ENCODE peak calls at places on chromosomes 4 and X, in four cellular contexts. A is Peyer's patch; Z is tibial artery; O is CD8-positive, alpha-beta memory T cell. F is an unnamed sample. For H3K9me3, the result is how much of the 10 kb centered on the place peaks cover.

GRCh38 chr4:75841641-75842520 is 60.4 kb downstream of the PPEF2 start:
- DNase-seq in A (no peak), Z (no peak), O (no peak), F (no peak)

GRCh38 chrX:40094041-40094899 is 3.5 kb downstream of the BCOR start:
- DNase-seq in O (no peak), A (peak), Z (no peak), F (no peak)

GRCh38 chr4:73817341-73817740 is 19.1 kb upstream of the CXCL6 start:
- DNase-seq in A (no peak), O (no peak), Z (no peak), F (no peak)

GRCh38 chr4:100311181-100311580 is 120.9 kb upstream of the DDIT4L start:
- DNase-seq in A (no peak), O (no peak), Z (no peak), F (no peak)

GRCh38 chrX:633655-634305 is 3.2 kb downstream of the SHOX start:
- DNase-seq in Z (no peak), A (no peak), O (no peak), F (no peak)

GRCh38 chr4:82621212-82621611 is 59.4 kb upstream of the TMEM150C start:
- DNase-seq in Z (no peak), A (no peak), O (no peak), F (no peak)

GRCh38 chr4:143559757-143560147 is 46.2 kb downstream of the SMARCA5 start:
- DNase-seq in Z (no peak), A (no peak), O (no peak), F (no peak)

GRCh38 chr4:10635096-10635495 is 49.5 kb downstream of the CLNK start:
- DNase-seq in O (no peak), Z (no peak), A (no peak), F (no peak)

GRCh38 chr4:93791570-93792195 is 36.9 kb upstream of the ATOH1 start:
- DNase-seq in Z (peak), O (no peak), A (peak), F (peak)

GRCh38 chr4:20444599-20445337 is 193.1 kb downstream of the SLIT2 start:
- DNase-seq in A (no peak), O (no peak), Z (no peak), F (no peak)

GRCh38 chrX:3550160-3550765 is 163.2 kb downstream of the PRKX start:
- DNase-seq in O (no peak), A (peak), Z (no peak), F (no peak)

GRCh38 chr4:100469555-100469954 is 48.3 kb downstream of the EMCN start:
- DNase-seq in O (no peak), A (no peak), Z (no peak), F (no peak)

GRCh38 chrX:107102980-107103379 is 15.6 kb downstream of the RBM41 start:
- DNase-seq in Z (no peak), A (no peak), O (no peak), F (no peak)

GRCh38 chr4:121989715-121990114 is 37.9 kb upstream of the TRPC3 start:
- DNase-seq in O (no peak), A (no peak), Z (no peak), F (no peak)

GRCh38 chr4:184937745-184938144 is 80.5 kb upstream of the HELT start:
- DNase-seq in O (no peak), Z (no peak), A (no peak), F (no peak)

GRCh38 chrX:130296743-130297142 is 28.0 kb upstream of the ZNF280C start:
- DNase-seq in O (no peak), Z (no peak), A (no peak), F (no peak)

GRCh38 chr4:139458543-139458942 is 4.6 kb downstream of the RAB33B start:
- DNase-seq in Z (no peak), A (no peak), O (no peak), F (no peak)

GRCh38 chrX:357693-358471 is 28.8 kb downstream of the PPP2R3B start:
- DNase-seq in O (peak), A (no peak), Z (no peak), F (no peak)

GRCh38 chr4:36198068-36198808 is 46.1 kb downstream of the ARAP2 start:
- DNase-seq in A (no peak), O (no peak), Z (no peak), F (no peak)

GRCh38 chrX:11745881-11746280 is 12.2 kb upstream of the MSL3 start:
- DNase-seq in O (no peak), Z (no peak), A (no peak), F (no peak)

GRCh38 chr4:163540977-163541376 is 46.5 kb downstream of the TMA16 start:
- DNase-seq in O (no peak), Z (peak), A (no peak), F (peak)

GRCh38 chrX:68432648-68433047 is 647 bp downstream of the OPHN1 start:
- DNase-seq in A (no peak), O (no peak), Z (no peak), F (no peak)

GRCh38 chrX:149940015-149940716 is 1.9 kb upstream of the EOLA2 start:
- DNase-seq in A (peak), Z (peak), O (peak), F (peak)

GRCh38 chrX:47179221-47179927 is 14.3 kb upstream of the UBA1 start:
- DNase-seq in O (no peak), A (no peak), Z (peak), F (no peak)

GRCh38 chr4:10013722-10014121 is 7.6 kb downstream of the SLC2A9 start:
- DNase-seq in Z (no peak), A (peak), O (no peak), F (no peak)

GRCh38 chr4:62191446-62191845 is 991.3 kb downstream of the ADGRL3 start:
- DNase-seq in O (no peak), Z (no peak), A (no peak), F (no peak)

GRCh38 chr4:56757270-56757746 is 64.2 kb downstream of the SPINK2 start:
- DNase-seq in Z (peak), O (peak), A (peak), F (no peak)

GRCh38 chr4:160523236-160523635 is 1420.4 kb downstream of the RAPGEF2 start:
- DNase-seq in A (no peak), Z (no peak), O (no peak), F (no peak)

GRCh38 chr4:3257691-3258482 is 8.9 kb downstream of the MSANTD1 start:
- DNase-seq in O (no peak), Z (peak), A (peak), F (no peak)
- H3K27ac ChIP-seq in O (no peak), Z (no peak), A (peak), F (no peak)

GRCh38 chrX:55702611-55703010 is 14.9 kb upstream of the RRAGB start:
- DNase-seq in Z (no peak), O (no peak), A (no peak), F (no peak)
- H3K9me3 ChIP-seq in Z (under half), O (under half), A (under half), F (under half)

DNA sequence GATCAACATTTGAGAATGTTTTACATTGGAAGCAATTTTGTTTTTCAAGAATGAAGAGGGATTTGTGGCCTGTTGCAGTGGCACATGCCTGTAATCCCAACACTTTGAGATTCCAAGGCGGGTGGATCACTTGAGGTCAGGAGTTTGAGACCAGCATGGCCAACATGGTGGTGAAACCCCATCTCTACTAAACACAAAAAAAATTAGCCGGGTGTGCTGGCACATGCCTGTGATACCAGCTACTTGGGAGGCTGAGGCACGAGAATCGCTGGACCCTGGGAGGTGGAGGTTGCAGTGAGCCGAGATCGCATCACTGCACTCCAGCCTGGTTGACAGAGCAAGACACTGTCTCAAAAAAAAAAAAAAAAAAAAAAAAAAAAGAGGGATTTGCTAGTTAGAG is 127.8 kb downstream of the RPA4 start:
- DNase-seq in O (no peak), A (no peak), Z (no peak), F (no peak)
- H3K4me3 ChIP-seq in O (no peak), A (no peak), Z (no peak), F (no peak)

DNA sequence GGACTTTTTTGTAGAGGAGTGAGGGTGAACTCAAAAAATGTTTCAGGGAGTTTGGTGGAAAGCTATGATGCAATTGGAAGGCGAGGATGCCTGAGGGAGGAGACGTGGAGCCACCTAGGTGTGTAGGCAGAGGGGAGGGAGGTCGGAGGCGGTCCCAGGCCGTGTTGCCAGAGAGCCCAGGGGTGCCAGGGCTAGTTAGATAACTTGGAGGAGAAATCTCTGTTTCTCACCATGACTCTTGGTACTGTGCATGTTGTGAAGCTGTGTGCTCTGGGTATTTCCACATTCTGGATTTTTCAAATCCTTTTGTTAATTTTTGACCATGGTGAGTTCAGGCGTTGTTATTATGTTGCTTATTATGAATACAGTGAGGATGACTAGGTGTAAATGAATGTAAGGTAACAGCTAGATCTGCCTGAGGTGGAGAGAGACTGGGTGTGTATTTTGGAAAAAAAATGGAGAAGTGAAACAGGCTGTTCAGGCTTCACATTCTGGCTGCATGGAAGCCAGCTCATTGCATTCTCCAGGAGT is 4.5 kb downstream of the RAB9A start:
- DNase-seq in O (no peak), Z (no peak), A (no peak), F (no peak)
- H3K27ac ChIP-seq in O (no peak), Z (no peak), A (peak), F (no peak)

DNA sequence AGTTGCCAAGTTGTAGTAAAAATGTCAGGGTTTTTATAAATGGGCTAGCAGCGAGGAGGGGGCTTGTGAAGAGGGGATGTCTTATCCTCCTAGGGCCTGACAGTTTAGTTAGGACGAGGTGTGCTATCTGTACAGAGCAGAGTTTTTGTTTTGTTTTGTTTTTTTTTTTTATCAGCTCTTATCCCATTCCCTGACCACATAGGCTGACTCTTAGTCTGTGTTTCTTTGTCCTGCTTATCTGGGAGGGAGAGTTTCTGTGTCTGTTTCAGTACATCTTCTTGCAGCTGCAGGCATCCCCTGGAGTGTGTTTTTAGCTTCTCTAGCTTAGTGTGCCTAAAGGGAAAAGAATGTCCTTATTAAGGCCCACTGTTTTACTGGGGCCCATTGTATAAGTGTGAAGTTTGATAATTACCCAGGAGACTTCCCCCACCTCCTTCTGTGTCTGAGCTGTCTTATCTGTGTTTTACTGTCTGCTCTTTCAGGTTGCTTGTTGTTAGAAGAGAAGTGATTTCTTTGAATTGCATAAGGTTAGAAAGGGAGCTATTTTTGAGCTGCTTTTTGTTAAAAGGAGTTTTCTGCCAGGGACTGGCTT is 32.0 kb downstream of the PAGE2 start:
- DNase-seq in A (no peak), O (no peak), Z (no peak), F (no peak)
- H3K9me3 ChIP-seq in A (under half), O (under half), Z (under half), F (under half)